ENCODE peak calls at places on chromosomes 13 and 19, in five cellular contexts. One of them, this sample, is unnamed.
A peak's percentile ranks its signal among the peaks of the same experiment; 100 is the strongest.

GRCh38 chr19:793775-794174 is 3.5 kb upstream of the PTBP1 start:
- DNase-seq in GM12878: no peak
- DNase-seq in PC-3: no peak
- DNase-seq in H9: peak; percentile 30
- DNase-seq in suprapubic skin: no peak
- DNase-seq in this sample: no peak

GRCh38 chr19:37251308-37252229 is 33.6 kb downstream of the ZNF383 start:
- DNase-seq in GM12878: peak; percentile 54
- DNase-seq in PC-3: peak; percentile 16
- DNase-seq in H9: no peak
- DNase-seq in suprapubic skin: no peak
- DNase-seq in this sample: peak; percentile 90

GRCh38 chr13:67147257-67148218 is 82.6 kb downstream of the PCDH9 start:
- DNase-seq in GM12878: no peak
- DNase-seq in PC-3: peak; percentile 14
- DNase-seq in H9: no peak
- DNase-seq in suprapubic skin: no peak
- DNase-seq in this sample: peak; percentile 31

GRCh38 chr13:50685491-50685890 is 158.0 kb downstream of the DLEU7 start:
- DNase-seq in GM12878: no peak
- DNase-seq in PC-3: peak; percentile 30
- DNase-seq in H9: no peak
- DNase-seq in suprapubic skin: no peak
- DNase-seq in this sample: peak; percentile 89

GRCh38 chr13:46296920-46297319 is 85.2 kb downstream of the LRRC63 start:
- DNase-seq in GM12878: no peak
- DNase-seq in PC-3: peak; percentile 18
- DNase-seq in H9: no peak
- DNase-seq in suprapubic skin: no peak
- DNase-seq in this sample: no peak

GRCh38 chr19:489418-490196 is 6.7 kb upstream of the MADCAM1 start:
- DNase-seq in GM12878: no peak
- DNase-seq in PC-3: peak; percentile 13
- DNase-seq in H9: peak; percentile 64
- DNase-seq in suprapubic skin: no peak
- DNase-seq in this sample: no peak

GRCh38 chr13:77907653-77908341 is 10.8 kb downstream of the EDNRB start:
- DNase-seq in GM12878: no peak
- DNase-seq in PC-3: no peak
- DNase-seq in H9: no peak
- DNase-seq in suprapubic skin: no peak
- DNase-seq in this sample: peak; percentile 32

GRCh38 chr13:49499889-49500660 is 4.3 kb downstream of the PHF11 start:
- DNase-seq in GM12878: no peak
- DNase-seq in PC-3: peak; percentile 46
- DNase-seq in H9: no peak
- DNase-seq in suprapubic skin: no peak
- DNase-seq in this sample: no peak

DNA sequence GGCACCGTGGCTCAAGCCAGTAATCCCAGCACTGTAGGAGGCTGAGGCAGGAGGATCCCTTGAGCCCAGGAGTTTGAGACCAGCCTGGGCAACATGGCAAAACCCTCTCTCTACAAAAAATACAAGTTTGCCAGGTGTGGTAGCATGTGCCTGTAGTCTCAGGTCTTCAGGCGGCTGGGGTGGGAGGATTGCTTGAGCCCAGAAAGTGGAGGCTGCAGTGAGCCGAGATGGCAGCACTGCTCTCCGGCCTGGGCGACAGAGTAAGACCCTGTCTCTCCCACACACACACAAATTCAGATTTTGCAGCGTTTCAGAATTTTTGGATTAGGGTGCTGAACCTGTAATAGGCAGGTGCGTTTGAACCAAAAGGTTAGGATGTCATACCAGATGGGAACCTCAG is 2.2 kb downstream of the RPS11 start:
- DNase-seq in GM12878: no peak
- DNase-seq in PC-3: no peak
- DNase-seq in H9: no peak
- DNase-seq in suprapubic skin: no peak
- DNase-seq in this sample: no peak
- H3K4me1 ChIP-seq in GM12878: peaks cover 35% of the 10 kb centered on the region
- H3K4me1 ChIP-seq in PC-3: peaks cover 22% of the 10 kb centered on the region
- H3K4me1 ChIP-seq in H9: no peaks in the 10 kb centered on the region
- H3K4me1 ChIP-seq in suprapubic skin: peaks cover 58% of the 10 kb centered on the region
- H3K4me1 ChIP-seq in this sample: peaks cover 54% of the 10 kb centered on the region

GRCh38 chr19:28943651-28944050 is 269.3 kb downstream of the UQCRFS1 start:
- DNase-seq in GM12878: no peak
- DNase-seq in PC-3: no peak
- DNase-seq in H9: peak; percentile 60
- DNase-seq in suprapubic skin: no peak
- DNase-seq in this sample: no peak
- TF ChIP-seq CTCF in GM12878: no peak
- TF ChIP-seq CTCF in PC-3: no peak
- TF ChIP-seq CTCF in H9: peak; percentile 66
- TF ChIP-seq CTCF in suprapubic skin: no peak
- TF ChIP-seq CTCF in this sample: no peak

GRCh38 chr19:40717880-40718773 is 1.2 kb downstream of the ITPKC start:
- DNase-seq in GM12878: no peak
- DNase-seq in PC-3: peak; percentile 26
- DNase-seq in H9: peak; percentile 38
- DNase-seq in suprapubic skin: no peak
- DNase-seq in this sample: peak; percentile 46
- H3K27ac ChIP-seq in GM12878: peak overlapping the region; percentile 94
- H3K27ac ChIP-seq in PC-3: peak overlapping the region; percentile 100
- H3K27ac ChIP-seq in H9: no peak overlapping the region
- H3K27ac ChIP-seq in suprapubic skin: peak overlapping the region; percentile 97
- H3K27ac ChIP-seq in this sample: peak overlapping the region; percentile 99

GRCh38 chr19:16369306-16369663 is 44.7 kb downstream of the KLF2 start:
- DNase-seq in GM12878: no peak
- DNase-seq in PC-3: no peak
- DNase-seq in H9: no peak
- DNase-seq in suprapubic skin: no peak
- DNase-seq in this sample: no peak
- H3K4me1 ChIP-seq in GM12878: peaks cover 79% of the 10 kb centered on the region
- H3K4me1 ChIP-seq in PC-3: no peaks in the 10 kb centered on the region
- H3K4me1 ChIP-seq in H9: no peaks in the 10 kb centered on the region
- H3K4me1 ChIP-seq in suprapubic skin: peaks cover 36% of the 10 kb centered on the region
- H3K4me1 ChIP-seq in this sample: peaks cover 42% of the 10 kb centered on the region

This sample was measured in heart left ventricle.